ENCODE peak calls at places on chromosomes 11 and 22, in five cellular contexts. Q, C, H, E and S are unnamed samples.
A peak's percentile ranks its signal among the peaks of the same experiment; 100 is the strongest.

GRCh38 chr11:44316388-44317240 is 6.7 kb upstream of the ALX4 start:
- DNase-seq in Q (no peak), C (no peak), H (no peak), E (no peak), S (peak; percentile 41)

GRCh38 chr22:45013138-45013537 is 3.3 kb upstream of the PHF21B start:
- DNase-seq in Q (no peak), C (no peak), H (no peak), E (no peak), S (no peak)

GRCh38 chr22:48744967-48745841 is 1082.5 kb downstream of the BRD1 start:
- DNase-seq in Q (no peak), C (no peak), H (no peak), E (no peak), S (no peak)

GRCh38 chr11:45859661-45860140 is 12.4 kb downstream of the CRY2 start:
- DNase-seq in Q (peak; percentile 94), C (no peak), H (no peak), E (peak; percentile 93), S (peak; percentile 98)

GRCh38 chr11:125408281-125408680 is 87.8 kb downstream of the FEZ1 start:
- DNase-seq in Q (no peak), C (no peak), H (no peak), E (no peak), S (no peak)

GRCh38 chr11:17683378-17684161 is 35.8 kb upstream of the MYOD1 start:
- DNase-seq in Q (no peak), C (no peak), H (peak; percentile 57), E (no peak), S (no peak)

GRCh38 chr22:35555351-35555915 is 14.8 kb downstream of the RASD2 start:
- DNase-seq in Q (no peak), C (no peak), H (no peak), E (no peak), S (no peak)

GRCh38 chr11:12159351-12160099 is 49.1 kb downstream of the MICAL2 start:
- DNase-seq in Q (no peak), C (no peak), H (no peak), E (no peak), S (no peak)

GRCh38 chr11:57493507-57494503 is 21.7 kb downstream of the SLC43A1 start:
- DNase-seq in Q (peak; percentile 68), C (peak; percentile 71), H (peak; percentile 73), E (peak; percentile 74), S (peak; percentile 61)

GRCh38 chr11:706439-706956 is 467 bp downstream of the EPS8L2 start:
- DNase-seq in Q (peak; percentile 64), C (no peak), H (no peak), E (no peak), S (no peak)

GRCh38 chr22:50526849-50527801 is 1.7 kb upstream of the SCO2 start:
- DNase-seq in Q (peak; percentile 74), C (no peak), H (no peak), E (peak; percentile 85), S (peak; percentile 43)

GRCh38 chr22:23072035-23072910 is 2.0 kb downstream of the GNAZ start:
- DNase-seq in Q (no peak), C (no peak), H (no peak), E (no peak), S (no peak)

GRCh38 chr11:58006940-58007339 is 16.7 kb upstream of the OR9Q1 start:
- DNase-seq in Q (no peak), C (no peak), H (no peak), E (no peak), S (no peak)

GRCh38 chr11:57460017-57460755 is at the start of gene RTN4RL2:
- DNase-seq in Q (no peak), C (peak; percentile 27), H (peak; percentile 52), E (peak; percentile 45), S (peak; percentile 35)

GRCh38 chr22:26751217-26751616 is 93.8 kb downstream of the MIAT start:
- DNase-seq in Q (no peak), C (no peak), H (no peak), E (no peak), S (peak; percentile 22)

GRCh38 chr11:35146074-35146521 is 7.1 kb downstream of the CD44 start:
- DNase-seq in Q (peak; percentile 50), C (peak; percentile 36), H (no peak), E (no peak), S (no peak)

GRCh38 chr11:119704849-119705248 is 24.2 kb downstream of the NECTIN1 start:
- DNase-seq in Q (no peak), C (no peak), H (no peak), E (no peak), S (no peak)

GRCh38 chr11:59556115-59556882 is 45.0 kb downstream of the OR4D9 start:
- DNase-seq in Q (no peak), C (peak; percentile 48), H (peak; percentile 74), E (peak; percentile 62), S (peak; percentile 64)

GRCh38 chr11:126461996-126462395 is 106.5 kb downstream of the ST3GAL4 start:
- DNase-seq in Q (no peak), C (no peak), H (no peak), E (no peak), S (no peak)

GRCh38 chr11:30868495-30869130 is 282.5 kb upstream of the MPPED2 start:
- DNase-seq in Q (no peak), C (no peak), H (no peak), E (no peak), S (no peak)

GRCh38 chr11:114192841-114193389 is 103.3 kb upstream of the NNMT start:
- DNase-seq in Q (no peak), C (no peak), H (no peak), E (no peak), S (no peak)

GRCh38 chr11:128232588-128232987 is 354.8 kb downstream of the ETS1 start:
- DNase-seq in Q (no peak), C (no peak), H (no peak), E (no peak), S (no peak)

GRCh38 chr22:47734511-47734910 is 972.1 kb downstream of the TBC1D22A start:
- DNase-seq in Q (no peak), C (no peak), H (no peak), E (no peak), S (no peak)

GRCh38 chr11:74462631-74463030 is 4.7 kb downstream of the KCNE3 start:
- DNase-seq in Q (no peak), C (no peak), H (no peak), E (no peak), S (no peak)

GRCh38 chr11:75589933-75590332 is 27.9 kb downstream of the SERPINH1 start:
- DNase-seq in Q (no peak), C (no peak), H (no peak), E (no peak), S (no peak)

GRCh38 chr11:88552377-88553029 is 215.0 kb upstream of the CTSC start:
- DNase-seq in Q (peak; percentile 42), C (peak; percentile 40), H (peak; percentile 48), E (peak; percentile 35), S (no peak)

GRCh38 chr11:114042234-114042633 is 17.3 kb upstream of the ZBTB16 start:
- DNase-seq in Q (no peak), C (no peak), H (no peak), E (no peak), S (no peak)

GRCh38 chr11:125423247-125423849 is 72.7 kb downstream of the FEZ1 start:
- DNase-seq in Q (no peak), C (no peak), H (peak; percentile 19), E (no peak), S (no peak)

GRCh38 chr22:47151064-47151463 is 388.6 kb downstream of the TBC1D22A start:
- DNase-seq in Q (no peak), C (no peak), H (no peak), E (no peak), S (no peak)

GRCh38 chr22:44363214-44363979 is 50.6 kb upstream of the SHISAL1 start:
- DNase-seq in Q (peak; percentile 80), C (no peak), H (no peak), E (peak; percentile 88), S (peak; percentile 92)

DNA sequence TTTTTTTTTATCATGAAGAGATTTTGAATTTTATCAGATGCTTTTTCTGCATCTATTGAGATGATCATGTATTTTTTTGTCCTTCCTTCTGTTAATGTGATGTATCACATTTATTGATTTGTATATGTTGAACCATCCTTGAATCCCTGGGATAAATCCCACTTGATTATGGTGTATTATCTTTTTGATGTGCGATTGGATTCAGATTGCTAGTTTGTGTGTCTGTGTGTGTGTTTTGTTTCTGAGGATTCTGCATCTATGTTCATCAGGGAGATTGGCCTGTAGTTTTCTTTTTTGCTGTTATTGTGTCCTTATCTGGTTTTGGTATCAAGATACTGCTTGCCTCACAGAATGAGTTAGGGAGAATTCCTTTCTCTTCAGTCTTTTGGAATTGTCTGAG is 52.6 kb downstream of the KCNQ1OT1 start:
- DNase-seq in Q (no peak), C (no peak), H (no peak), E (no peak), S (no peak)
- H3K9me3 ChIP-seq in Q (peaks cover 61% of the 10 kb centered on the region), C (peaks cover 36% of the 10 kb centered on the region), H (peaks cover 21% of the 10 kb centered on the region), E (peaks cover 22% of the 10 kb centered on the region), S (peaks cover 70% of the 10 kb centered on the region)

DNA sequence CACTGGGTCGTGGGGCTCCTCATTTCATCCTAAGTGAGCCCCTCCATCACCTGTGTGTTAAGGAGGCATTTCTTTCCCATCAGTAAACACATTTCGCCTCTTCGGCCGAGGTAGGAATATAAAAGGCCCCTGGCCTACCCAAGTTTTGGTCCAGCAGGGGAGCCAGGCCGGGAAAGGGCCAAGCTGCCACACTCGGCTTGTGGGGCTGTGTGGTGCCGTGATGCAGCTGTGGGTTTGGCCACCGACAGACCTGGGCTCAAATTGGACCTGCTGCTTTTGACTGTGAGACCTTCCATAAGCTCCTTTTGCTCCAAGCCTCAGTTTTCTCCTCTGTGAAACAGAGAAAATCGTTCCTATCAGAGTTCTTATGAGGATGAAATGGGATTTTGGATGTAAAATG is 771 bp downstream of the NDUFV1 start:
- DNase-seq in Q (no peak), C (no peak), H (no peak), E (no peak), S (no peak)
- H3K9me3 ChIP-seq in Q (no peaks in the 10 kb centered on the region), C (no peaks in the 10 kb centered on the region), H (no peaks in the 10 kb centered on the region), E (no peaks in the 10 kb centered on the region), S (no peaks in the 10 kb centered on the region)

GRCh38 chr11:134785660-134786284 is 373.7 kb upstream of the B3GAT1 start:
- DNase-seq in Q (no peak), C (no peak), H (no peak), E (no peak), S (no peak)

GRCh38 chr11:134784046-134784445 is 372.0 kb upstream of the B3GAT1 start:
- DNase-seq in Q (no peak), C (no peak), H (no peak), E (no peak), S (no peak)

GRCh38 chr11:134786636-134787035 is 374.6 kb upstream of the B3GAT1 start:
- DNase-seq in Q (no peak), C (no peak), H (no peak), E (no peak), S (no peak)

GRCh38 chr11:134784525-134784924 is 372.5 kb upstream of the B3GAT1 start:
- DNase-seq in Q (no peak), C (no peak), H (no peak), E (no peak), S (no peak)

DNA sequence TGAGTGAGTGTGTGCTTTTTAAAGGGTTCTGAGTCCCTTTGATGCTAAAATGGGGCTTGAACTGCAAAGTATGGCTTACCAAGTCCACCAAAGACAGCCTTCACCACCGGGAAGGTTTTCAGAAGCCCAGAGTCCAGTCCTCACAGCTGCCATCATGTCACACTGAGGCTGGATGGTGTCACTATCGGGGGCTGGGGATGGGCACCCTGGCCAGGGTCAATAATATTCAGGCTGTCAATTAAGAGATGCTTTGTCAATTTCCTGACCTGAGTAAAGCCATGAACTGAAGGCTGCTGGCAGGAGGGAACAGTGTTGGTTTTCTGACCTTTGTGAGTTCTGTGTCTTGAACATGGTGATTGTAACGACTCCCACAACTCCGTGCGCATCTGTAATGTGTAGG is 373.0 kb upstream of the B3GAT1 start:
- DNase-seq in Q (no peak), C (no peak), H (no peak), E (no peak), S (no peak)
- H3K9me3 ChIP-seq in Q (no peaks in the 10 kb centered on the region), C (no peaks in the 10 kb centered on the region), H (no peaks in the 10 kb centered on the region), E (no peaks in the 10 kb centered on the region), S (no peaks in the 10 kb centered on the region)

GRCh38 chr11:70567680-70568503 is 169.6 kb downstream of the CTTN start:
- DNase-seq in Q (peak; percentile 74), C (no peak), H (no peak), E (no peak), S (peak; percentile 20)
- H3K9me3 ChIP-seq in Q (no peaks in the 10 kb centered on the region), C (no peaks in the 10 kb centered on the region), H (no peaks in the 10 kb centered on the region), E (no peaks in the 10 kb centered on the region), S (no peaks in the 10 kb centered on the region)